ENCODE peak calls at places on chromosomes 3 and 15, in seven cellular contexts. C is IMR-90; F is heart right ventricle; W is brain microvascular endothelial cell; Q is pancreas; S is ovary; A is CD8-positive, alpha-beta memory T cell. E is an unnamed sample.

GRCh38 chr15:41659855-41660234 is 360 bp upstream of the MGA start:
- DNase-seq in C (no peak), F (no peak), W (no peak), Q (peak; percentile 60), S (no peak), A (no peak), E (no peak)

GRCh38 chr3:149273096-149273751 is 51.6 kb upstream of the CP start:
- DNase-seq in C (peak; percentile 91), F (no peak), W (peak; percentile 70), Q (no peak), S (no peak), A (no peak), E (no peak)

GRCh38 chr3:159854500-159855124 is 134.0 kb upstream of the IL12A start:
- DNase-seq in C (peak; percentile 97), F (no peak), W (peak; percentile 93), Q (no peak), S (no peak), A (no peak), E (no peak)

GRCh38 chr15:83011271-83012037 is at the start of gene C15orf40:
- DNase-seq in C (peak; percentile 90), F (peak; percentile 92), W (peak; percentile 75), Q (peak; percentile 95), S (peak; percentile 90), A (peak; percentile 78), E (peak; percentile 61)

GRCh38 chr3:42190701-42191442 is 75.1 kb downstream of the CCK start:
- DNase-seq in C (peak; percentile 52), F (no peak), W (peak; percentile 67), Q (peak; percentile 82), S (peak; percentile 48), A (peak; percentile 57), E (peak; percentile 12)

GRCh38 chr15:70584838-70585706 is 178.3 kb downstream of the UACA start:
- DNase-seq in C (peak; percentile 24), F (no peak), W (no peak), Q (peak; percentile 67), S (no peak), A (no peak), E (no peak)

GRCh38 chr15:25901841-25902610 is 38.9 kb upstream of the ATP10A start:
- DNase-seq in C (no peak), F (no peak), W (no peak), Q (no peak), S (no peak), A (no peak), E (no peak)

GRCh38 chr3:155026999-155027591 is 53.0 kb upstream of the MME start:
- DNase-seq in C (peak; percentile 39), F (no peak), W (peak; percentile 4), Q (no peak), S (no peak), A (no peak), E (no peak)

GRCh38 chr3:52865994-52866393 is 31.2 kb upstream of the MUSTN1 start:
- DNase-seq in C (no peak), F (no peak), W (no peak), Q (no peak), S (no peak), A (no peak), E (no peak)

GRCh38 chr3:9552252-9552999 is 1.2 kb downstream of the LHFPL4 start:
- DNase-seq in C (peak; percentile 41), F (peak; percentile 29), W (peak; percentile 44), Q (peak; percentile 82), S (peak; percentile 52), A (no peak), E (no peak)

GRCh38 chr3:130480736-130481135 is 36.2 kb upstream of the COL6A6 start:
- DNase-seq in C (peak; percentile 28), F (no peak), W (peak; percentile 28), Q (no peak), S (peak; percentile 31), A (no peak), E (no peak)

GRCh38 chr3:111128884-111129283 is 57.3 kb downstream of the NECTIN3 start:
- DNase-seq in C (peak; percentile 48), F (no peak), W (peak; percentile 7), Q (no peak), S (no peak), A (no peak), E (no peak)

GRCh38 chr15:80068578-80068977 is 9.1 kb downstream of the ZFAND6 start:
- DNase-seq in C (peak; percentile 54), F (no peak), W (no peak), Q (no peak), S (no peak), A (no peak), E (no peak)

GRCh38 chr3:182969277-182969676 is 11.1 kb downstream of the DCUN1D1 start:
- DNase-seq in C (peak; percentile 85), F (no peak), W (peak; percentile 46), Q (no peak), S (no peak), A (no peak), E (no peak)

GRCh38 chr3:58237940-58238681 is 519 bp downstream of the ABHD6 start:
- DNase-seq in C (peak; percentile 21), F (peak; percentile 70), W (no peak), Q (peak; percentile 65), S (peak; percentile 46), A (peak; percentile 14), E (peak; percentile 31)

GRCh38 chr15:24848050-24848449 is 106.7 kb upstream of the SNRPN start:
- DNase-seq in C (peak; percentile 57), F (peak; percentile 47), W (peak; percentile 12), Q (peak; percentile 55), S (peak; percentile 16), A (no peak), E (no peak)

GRCh38 chr15:49831206-49831965 is 210.5 kb downstream of the DTWD1 start:
- DNase-seq in C (peak; percentile 95), F (peak; percentile 22), W (peak; percentile 96), Q (no peak), S (no peak), A (no peak), E (no peak)

GRCh38 chr3:128448491-128448890 is 18.2 kb downstream of the DNAJB8 start:
- DNase-seq in C (no peak), F (no peak), W (no peak), Q (no peak), S (no peak), A (no peak), E (no peak)

GRCh38 chr3:197471221-197472010 is 84.4 kb downstream of the BDH1 start:
- DNase-seq in C (no peak), F (no peak), W (no peak), Q (no peak), S (peak; percentile 37), A (no peak), E (no peak)

GRCh38 chr15:31159837-31160236 is 58.3 kb upstream of the TRPM1 start:
- DNase-seq in C (no peak), F (no peak), W (no peak), Q (no peak), S (no peak), A (no peak), E (no peak)

DNA sequence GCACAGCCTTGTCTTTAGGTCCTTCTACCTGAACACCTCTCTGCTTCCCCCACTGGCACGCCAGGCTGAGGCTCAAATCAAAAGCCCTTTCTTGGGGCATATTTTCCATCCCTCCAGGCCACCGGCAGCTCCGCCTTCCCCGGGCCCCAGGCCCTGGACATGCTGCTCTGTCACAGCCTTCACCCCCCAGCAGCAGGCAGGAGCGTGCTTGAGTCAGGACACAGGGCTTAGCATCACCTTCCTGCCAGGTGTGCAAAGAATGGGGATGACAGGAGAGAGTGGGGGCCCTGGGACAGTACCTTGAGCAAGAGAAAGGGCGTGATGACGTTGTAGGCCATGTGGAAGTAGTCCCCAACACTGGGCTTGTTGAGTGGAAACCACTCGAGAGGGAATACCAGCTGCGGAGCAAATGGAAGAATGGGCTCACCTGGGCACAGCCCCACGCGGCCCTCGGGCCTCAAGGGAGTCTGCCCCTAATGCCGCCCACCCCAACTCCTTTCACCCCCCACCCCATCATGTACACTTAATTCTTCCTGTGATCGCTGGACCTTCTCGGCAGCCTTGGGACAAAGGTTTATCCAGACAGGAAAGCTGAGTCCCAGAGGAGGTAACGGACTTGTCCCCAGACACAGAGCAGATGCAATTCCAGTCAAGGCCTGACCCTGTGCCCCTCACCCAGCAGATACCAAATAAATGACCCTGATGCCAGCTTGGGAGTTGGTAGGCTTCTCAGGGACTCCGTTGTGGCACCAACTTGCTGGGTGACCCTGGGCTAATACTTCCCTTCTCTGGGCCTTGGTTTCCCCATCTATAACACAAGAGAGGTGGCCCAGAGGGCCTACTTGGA is 9.1 kb upstream of the CALML4 start:
- DNase-seq in C (no peak), F (no peak), W (no peak), Q (peak; percentile 21), S (no peak), A (no peak), E (no peak)
- H3K27ac ChIP-seq in C (no peak overlapping the region), F (no peak overlapping the region), W (no peak overlapping the region), Q (no peak overlapping the region), S (no peak overlapping the region), A (no peak overlapping the region), E (no peak overlapping the region)

DNA sequence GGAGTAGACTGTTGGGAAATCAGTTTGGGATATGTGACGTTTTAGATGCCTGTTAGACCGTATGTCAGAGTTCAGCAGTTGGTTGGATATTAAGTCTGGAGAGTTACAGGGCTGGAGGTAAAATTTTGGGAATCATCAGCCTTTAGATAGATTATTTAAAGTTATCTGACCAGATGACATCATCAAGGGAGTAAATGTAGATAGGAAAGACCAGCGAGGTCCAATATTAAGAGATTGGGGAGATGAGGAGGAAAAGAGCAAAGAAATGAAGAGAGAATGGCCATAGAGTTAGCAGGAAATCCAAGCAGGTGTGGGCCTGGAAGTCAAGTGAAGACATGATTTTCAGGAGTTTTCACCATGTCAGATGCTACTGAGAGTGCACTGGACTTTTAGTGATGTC is 3.1 kb downstream of the NDUFB4 start:
- DNase-seq in C (no peak), F (no peak), W (no peak), Q (no peak), S (no peak), A (no peak), E (no peak)
- H3K27ac ChIP-seq in C (no peak overlapping the region), F (no peak overlapping the region), W (no peak overlapping the region), Q (no peak overlapping the region), S (no peak overlapping the region), A (no peak overlapping the region), E (no peak overlapping the region)

GRCh38 chr3:85304360-85304964 is 345.7 kb downstream of the CADM2 start:
- DNase-seq in C (no peak), F (no peak), W (no peak), Q (no peak), S (no peak), A (no peak), E (no peak)
- H3K27ac ChIP-seq in C (no peak overlapping the region), F (no peak overlapping the region), W (no peak overlapping the region), Q (no peak overlapping the region), S (no peak overlapping the region), A (no peak overlapping the region), E (no peak overlapping the region)

GRCh38 chr3:103271575-103271974 is 836.8 kb downstream of the ZPLD1 start:
- DNase-seq in C (no peak), F (no peak), W (no peak), Q (no peak), S (no peak), A (no peak), E (no peak)
- H3K27ac ChIP-seq in C (no peak overlapping the region), F (no peak overlapping the region), W (no peak overlapping the region), Q (no peak overlapping the region), S (no peak overlapping the region), A (no peak overlapping the region), E (no peak overlapping the region)

GRCh38 chr15:63044077-63044644 is 1.6 kb downstream of the TPM1 start:
- DNase-seq in C (no peak), F (no peak), W (no peak), Q (no peak), S (no peak), A (no peak), E (no peak)
- H3K27ac ChIP-seq in C (peak overlapping the region; percentile 87), F (peak overlapping the region; percentile 90), W (peak overlapping the region; percentile 75), Q (peak overlapping the region; percentile 88), S (no peak overlapping the region), A (no peak overlapping the region), E (no peak overlapping the region)

E was measured in caudate nucleus.